ENCODE peak calls at places on chromosomes 6 and 20, in seven cellular contexts. O is PC-3, D is GM23248, H is HCT116, P is MM.1S, W is hepatocyte, E is GM23338. J is an unnamed sample.

GRCh38 chr6:159594106-159594749 is 98.8 kb downstream of the SOD2 start:
- DNase-seq in O (peak; percentile 24), D (peak; percentile 76), H (peak; percentile 33), P (no peak), W (no peak), E (no peak), J (no peak)

GRCh38 chr6:33850869-33851541 is 47.2 kb upstream of the MLN start:
- DNase-seq in O (no peak), D (no peak), H (no peak), P (no peak), W (no peak), E (no peak), J (no peak)

GRCh38 chr6:134529921-134530320 is 212.0 kb upstream of the SGK1 start:
- DNase-seq in O (peak; percentile 28), D (peak; percentile 49), H (no peak), P (no peak), W (peak; percentile 26), E (no peak), J (no peak)

GRCh38 chr6:151285121-151285520 is 45.4 kb downstream of the AKAP12 start:
- DNase-seq in O (peak; percentile 37), D (peak; percentile 71), H (no peak), P (no peak), W (no peak), E (no peak), J (no peak)

GRCh38 chr6:129486333-129486732 is 223.6 kb downstream of the ARHGAP18 start:
- DNase-seq in O (no peak), D (no peak), H (no peak), P (no peak), W (no peak), E (no peak), J (no peak)

GRCh38 chr6:16322666-16323312 is 84.4 kb downstream of the GMPR start:
- DNase-seq in O (peak; percentile 5), D (peak; percentile 79), H (no peak), P (peak; percentile 94), W (peak; percentile 39), E (peak; percentile 47), J (peak; percentile 26)

GRCh38 chr20:59441860-59442810 is 141.7 kb downstream of the EDN3 start:
- DNase-seq in O (no peak), D (no peak), H (no peak), P (no peak), W (no peak), E (no peak), J (no peak)

GRCh38 chr6:18503588-18504231 is 116.6 kb downstream of the RNF144B start:
- DNase-seq in O (peak; percentile 81), D (peak; percentile 90), H (peak; percentile 61), P (peak; percentile 45), W (peak; percentile 84), E (peak; percentile 88), J (peak; percentile 83)

GRCh38 chr20:10651227-10651990 is 22.4 kb downstream of the JAG1 start:
- DNase-seq in O (no peak), D (peak; percentile 15), H (no peak), P (no peak), W (peak; percentile 34), E (no peak), J (no peak)

GRCh38 chr20:47605673-47606413 is 104.2 kb downstream of the NCOA3 start:
- DNase-seq in O (no peak), D (no peak), H (no peak), P (no peak), W (no peak), E (no peak), J (no peak)

GRCh38 chr6:79135973-79136470 is 58.0 kb upstream of the PHIP start:
- DNase-seq in O (no peak), D (no peak), H (no peak), P (no peak), W (no peak), E (no peak), J (no peak)

GRCh38 chr6:104585646-104586045 is 274.1 kb downstream of the HACE1 start:
- DNase-seq in O (no peak), D (no peak), H (no peak), P (no peak), W (no peak), E (no peak), J (no peak)

GRCh38 chr6:41073968-41074691 is 1.4 kb downstream of the NFYA start:
- DNase-seq in O (peak; percentile 35), D (peak; percentile 86), H (no peak), P (peak; percentile 27), W (peak; percentile 49), E (peak; percentile 24), J (peak; percentile 22)

GRCh38 chr6:163310096-163310972 is 104.2 kb upstream of the QKI start:
- DNase-seq in O (no peak), D (no peak), H (no peak), P (no peak), W (no peak), E (no peak), J (no peak)

GRCh38 chr6:26223213-26223612 is 136.0 kb downstream of the HFE start:
- DNase-seq in O (peak; percentile 28), D (peak; percentile 18), H (no peak), P (peak; percentile 31), W (no peak), E (no peak), J (no peak)

GRCh38 chr20:1491281-1491840 is at the start of gene SIRPB2:
- DNase-seq in O (no peak), D (no peak), H (no peak), P (no peak), W (no peak), E (no peak), J (no peak)
- H3K27ac ChIP-seq in O (peak within 1 kb of the TSS; percentile 45), D (peak within 1 kb of the TSS; percentile 48), H (no peak within 1 kb of the TSS), P (no peak within 1 kb of the TSS), W (no peak within 1 kb of the TSS), E (no peak within 1 kb of the TSS), J (no peak within 1 kb of the TSS)

DNA sequence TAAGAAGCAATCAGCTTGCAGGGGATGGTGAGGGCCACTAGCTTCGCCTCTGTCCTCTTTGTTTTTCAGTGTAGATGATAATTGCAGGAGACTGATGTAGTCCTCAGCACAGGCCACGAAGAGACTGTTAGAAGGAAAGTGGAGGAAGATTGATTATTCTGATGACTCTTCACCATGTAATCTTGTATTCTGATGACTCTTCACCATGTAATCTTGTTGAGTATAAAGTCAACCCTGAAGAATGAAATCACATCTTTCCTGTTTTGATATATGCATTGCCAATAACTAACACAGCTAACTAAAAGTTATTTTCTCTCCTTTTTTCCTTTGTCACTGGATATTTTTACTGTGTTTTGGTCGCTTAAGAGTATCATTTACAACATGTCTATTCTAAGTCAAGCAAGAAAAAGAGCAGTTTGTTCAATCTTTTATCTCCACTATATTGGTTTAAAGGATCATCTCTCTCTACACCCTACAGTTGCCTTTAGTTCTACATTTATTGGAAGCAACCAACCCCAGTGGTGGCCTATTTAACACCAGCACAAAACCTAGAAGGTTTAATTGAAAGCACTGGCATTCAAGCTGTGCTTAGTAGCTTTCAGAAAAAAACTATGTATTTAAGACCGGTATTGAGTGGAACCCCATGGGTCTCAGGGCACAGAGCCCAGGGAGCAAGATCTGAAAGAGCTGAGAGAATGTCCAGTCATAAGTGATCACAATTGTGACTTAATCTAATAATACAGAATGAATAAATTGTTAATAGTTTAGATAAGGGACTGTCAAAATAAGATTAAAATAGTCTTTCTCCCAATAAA is 107.2 kb upstream of the BTBD3 start:
- DNase-seq in O (peak; percentile 75), D (peak; percentile 80), H (no peak), P (no peak), W (no peak), E (no peak), J (peak; percentile 60)
- TF ChIP-seq EZH2phosphoT487 in O (no peak), D (peak; percentile 88), H (no peak), P (no peak), W (no peak), E (no peak), J (peak; percentile 100)

DNA sequence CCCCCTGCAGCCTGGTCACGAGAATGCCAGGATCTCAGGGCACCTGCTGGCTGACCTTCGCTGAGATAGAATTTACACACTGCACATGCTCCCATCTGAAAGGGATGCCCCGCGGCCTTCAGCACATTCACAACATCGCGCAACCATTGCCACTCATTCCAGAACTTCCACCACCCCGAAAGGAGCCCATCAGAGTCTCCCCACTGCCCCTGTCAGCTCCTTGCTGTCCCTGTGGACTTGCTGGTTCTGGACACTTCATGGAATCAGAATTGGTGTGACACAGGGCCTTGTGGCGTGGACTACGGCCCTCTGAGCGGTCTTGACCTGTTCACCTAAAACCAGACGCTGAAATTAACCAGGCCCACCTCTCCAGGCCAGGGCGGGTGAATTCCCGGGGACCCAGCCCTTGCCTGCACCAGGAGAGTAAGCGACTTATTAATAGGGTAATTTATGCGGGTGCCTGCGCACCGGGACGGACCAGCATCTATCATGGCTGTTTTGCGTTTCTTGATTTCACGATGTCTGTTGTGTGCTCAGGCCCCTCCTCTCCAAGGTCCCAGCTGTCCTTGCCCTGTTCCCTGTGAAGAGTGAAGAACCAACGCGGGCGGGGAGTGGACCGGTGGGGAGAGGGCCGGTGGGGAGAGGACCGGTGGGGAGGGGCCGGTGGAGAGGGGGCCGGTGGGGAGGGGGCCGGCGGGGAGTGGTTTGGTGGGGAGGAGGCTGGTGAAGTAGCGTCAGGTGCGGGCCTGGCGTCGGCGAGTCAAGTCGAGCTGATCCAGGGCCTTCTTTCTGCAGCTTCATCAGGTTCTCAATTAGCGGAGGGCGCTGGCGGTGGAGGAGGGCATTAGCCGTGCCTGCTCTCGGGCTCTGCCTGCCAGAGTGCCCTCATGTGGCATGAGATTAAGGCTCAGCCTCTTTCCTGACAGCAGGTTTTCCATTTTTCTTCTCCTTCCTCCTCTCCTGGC is 20.9 kb upstream of the BHLHE23 start:
- DNase-seq in O (peak; percentile 41), D (peak; percentile 40), H (no peak), P (no peak), W (no peak), E (peak; percentile 83), J (peak; percentile 63)
- TF ChIP-seq EZH2 in O (no peak), D (no peak), H (no peak), P (no peak), W (no peak), E (no peak), J (no peak)

DNA sequence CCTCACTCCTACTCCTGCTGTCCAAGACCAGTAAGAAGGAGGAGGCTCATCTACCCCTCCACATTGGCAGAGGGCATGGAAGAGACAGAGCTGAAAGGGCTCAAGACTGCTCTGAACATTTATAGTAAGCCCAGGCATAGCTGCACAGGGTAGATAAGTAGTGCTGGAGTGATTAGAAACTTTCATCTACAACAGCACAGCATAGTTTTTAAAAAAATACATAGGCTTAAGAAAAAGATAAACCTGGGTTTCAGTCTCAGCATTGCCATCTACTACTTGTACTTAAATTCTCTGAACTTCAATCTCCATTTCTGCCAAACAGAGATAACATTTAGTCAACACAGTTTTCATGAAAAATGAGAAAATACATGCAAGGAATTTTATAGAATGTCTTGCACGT is 107.6 kb upstream of the TAB2 start:
- DNase-seq in O (no peak), D (no peak), H (no peak), P (no peak), W (no peak), E (no peak), J (no peak)
- H3K27ac ChIP-seq in O (no peak overlapping the region), D (no peak overlapping the region), H (no peak overlapping the region), P (no peak overlapping the region), W (peak overlapping the region; percentile 15), E (no peak overlapping the region), J (no peak overlapping the region)

GRCh38 chr6:169921853-169922779 is 170.7 kb downstream of the ERMARD start:
- DNase-seq in O (no peak), D (no peak), H (no peak), P (no peak), W (no peak), E (no peak), J (peak; percentile 56)
- TF ChIP-seq EZH2phosphoT487 in O (no peak), D (no peak), H (no peak), P (no peak), W (no peak), E (no peak), J (no peak)